ENCODE peak calls at places on chromosomes 3 and 15, in nine cellular contexts. E, T, A, Q, H, O, P, R and V are unnamed samples.

GRCh38 chr3:158100681-158101080 is 5.5 kb downstream of the SHOX2 start:
- DNase-seq in E (no peak), T (no peak), A (no peak), Q (no peak), H (no peak), O (no peak), P (no peak), R (no peak), V (no peak)

GRCh38 chr3:140499114-140499757 is 178.6 kb upstream of the TRIM42 start:
- DNase-seq in E (peak; percentile 12), T (no peak), A (no peak), Q (no peak), H (no peak), O (no peak), P (peak; percentile 49), R (no peak), V (peak; percentile 54)

GRCh38 chr3:50155491-50155878 is 361 bp downstream of the SEMA3F start:
- DNase-seq in E (no peak), T (no peak), A (no peak), Q (no peak), H (no peak), O (no peak), P (no peak), R (no peak), V (no peak)

GRCh38 chr3:127483902-127484591 is 106.5 kb downstream of the TPRA1 start:
- DNase-seq in E (peak; percentile 80), T (no peak), A (no peak), Q (peak; percentile 69), H (no peak), O (no peak), P (no peak), R (no peak), V (no peak)

GRCh38 chr3:122146466-122146865 is 37.0 kb upstream of the CASR start:
- DNase-seq in E (peak; percentile 69), T (no peak), A (no peak), Q (peak; percentile 18), H (no peak), O (peak; percentile 34), P (no peak), R (no peak), V (peak; percentile 87)

GRCh38 chr3:125163739-125164601 is 48.6 kb downstream of the SLC12A8 start:
- DNase-seq in E (peak; percentile 53), T (no peak), A (no peak), Q (no peak), H (no peak), O (peak; percentile 41), P (peak; percentile 66), R (no peak), V (no peak)

GRCh38 chr3:108322352-108322751 is 26.0 kb downstream of the HHLA2 start:
- DNase-seq in E (peak; percentile 14), T (no peak), A (no peak), Q (no peak), H (no peak), O (no peak), P (no peak), R (no peak), V (no peak)

GRCh38 chr15:78077053-78077859 is at the start of gene TBC1D2B:
- DNase-seq in E (peak; percentile 70), T (peak; percentile 68), A (peak; percentile 24), Q (peak; percentile 77), H (peak; percentile 65), O (peak; percentile 59), P (peak; percentile 79), R (peak; percentile 82), V (no peak)

GRCh38 chr3:196948442-196949365 is 6.4 kb upstream of the NCBP2 start:
- DNase-seq in E (no peak), T (no peak), A (no peak), Q (no peak), H (no peak), O (peak; percentile 8), P (no peak), R (peak; percentile 45), V (no peak)

GRCh38 chr3:197750863-197751737 is 1.4 kb downstream of the FYTTD1 start:
- DNase-seq in E (peak; percentile 68), T (peak; percentile 15), A (no peak), Q (peak; percentile 46), H (no peak), O (peak; percentile 49), P (peak; percentile 8), R (peak; percentile 33), V (no peak)

GRCh38 chr3:149490260-149490971 is 15.9 kb downstream of the TM4SF4 start:
- DNase-seq in E (no peak), T (no peak), A (no peak), Q (no peak), H (no peak), O (no peak), P (no peak), R (no peak), V (no peak)

GRCh38 chr3:48023377-48023776 is 7.2 kb upstream of the MAP4 start:
- DNase-seq in E (no peak), T (no peak), A (no peak), Q (no peak), H (no peak), O (no peak), P (peak; percentile 48), R (no peak), V (peak; percentile 26)

GRCh38 chr3:72186485-72186864 is 401.5 kb upstream of the PROK2 start:
- DNase-seq in E (no peak), T (no peak), A (no peak), Q (no peak), H (no peak), O (peak; percentile 45), P (no peak), R (no peak), V (peak; percentile 16)